ENCODE peak calls at places on chromosomes 3 and 15, in five cellular contexts. One of them, this sample, is unnamed.

GRCh38 chr3:58688563-58688962 is 22.0 kb upstream of the FAM3D start:
- DNase-seq in H9: no peak
- DNase-seq in IMR-90: no peak
- DNase-seq in mesenchymal stem cell: no peak
- DNase-seq in H1: no peak
- DNase-seq in this sample: no peak

GRCh38 chr3:42254566-42254965 is 11.4 kb downstream of the CCK start:
- DNase-seq in H9: no peak
- DNase-seq in IMR-90: no peak
- DNase-seq in mesenchymal stem cell: no peak
- DNase-seq in H1: no peak
- DNase-seq in this sample: no peak

GRCh38 chr3:31077021-31077601 is 182.7 kb upstream of the GADL1 start:
- DNase-seq in H9: no peak
- DNase-seq in IMR-90: peak
- DNase-seq in mesenchymal stem cell: peak
- DNase-seq in H1: no peak
- DNase-seq in this sample: no peak

GRCh38 chr15:85639752-85640381 is 154.9 kb downstream of the KLHL25 start:
- DNase-seq in H9: no peak
- DNase-seq in IMR-90: peak
- DNase-seq in mesenchymal stem cell: peak
- DNase-seq in H1: no peak
- DNase-seq in this sample: no peak

GRCh38 chr3:120449701-120450216 is 1.0 kb downstream of the FSTL1 start:
- DNase-seq in H9: no peak
- DNase-seq in IMR-90: peak
- DNase-seq in mesenchymal stem cell: peak
- DNase-seq in H1: no peak
- DNase-seq in this sample: no peak

GRCh38 chr15:31605467-31605931 is 278.9 kb downstream of the KLF13 start:
- DNase-seq in H9: peak
- DNase-seq in IMR-90: peak
- DNase-seq in mesenchymal stem cell: peak
- DNase-seq in H1: peak
- DNase-seq in this sample: no peak

GRCh38 chr3:16511561-16512434 is 1.7 kb downstream of the RFTN1 start:
- DNase-seq in H9: peak
- DNase-seq in IMR-90: peak
- DNase-seq in mesenchymal stem cell: peak
- DNase-seq in H1: no peak
- DNase-seq in this sample: no peak

GRCh38 chr15:71508081-71508682 is 302.2 kb upstream of the NR2E3 start:
- DNase-seq in H9: no peak
- DNase-seq in IMR-90: no peak
- DNase-seq in mesenchymal stem cell: no peak
- DNase-seq in H1: no peak
- DNase-seq in this sample: no peak

GRCh38 chr3:128226794-128227399 is 73.6 kb downstream of the EEFSEC start:
- DNase-seq in H9: peak
- DNase-seq in IMR-90: peak
- DNase-seq in mesenchymal stem cell: peak
- DNase-seq in H1: peak
- DNase-seq in this sample: peak

GRCh38 chr3:52339612-52340011 is 23.5 kb downstream of the DNAH1 start:
- DNase-seq in H9: peak
- DNase-seq in IMR-90: peak
- DNase-seq in mesenchymal stem cell: peak
- DNase-seq in H1: no peak
- DNase-seq in this sample: peak

GRCh38 chr3:100401674-100402036 is 316 bp downstream of the LNP1 start:
- DNase-seq in H9: no peak
- DNase-seq in IMR-90: peak
- DNase-seq in mesenchymal stem cell: no peak
- DNase-seq in H1: no peak
- DNase-seq in this sample: no peak

GRCh38 chr3:184832044-184832443 is 20.1 kb downstream of the VPS8 start:
- DNase-seq in H9: no peak
- DNase-seq in IMR-90: no peak
- DNase-seq in mesenchymal stem cell: no peak
- DNase-seq in H1: no peak
- DNase-seq in this sample: no peak

GRCh38 chr15:73677146-73677607 is 7.0 kb upstream of the CD276 start:
- DNase-seq in H9: peak
- DNase-seq in IMR-90: peak
- DNase-seq in mesenchymal stem cell: peak
- DNase-seq in H1: peak
- DNase-seq in this sample: peak

GRCh38 chr15:48896775-48897143 is 18.8 kb downstream of the EID1 start:
- DNase-seq in H9: no peak
- DNase-seq in IMR-90: no peak
- DNase-seq in mesenchymal stem cell: no peak
- DNase-seq in H1: no peak
- DNase-seq in this sample: no peak

GRCh38 chr15:70792171-70792573 is 28.8 kb upstream of the UACA start:
- DNase-seq in H9: no peak
- DNase-seq in IMR-90: peak
- DNase-seq in mesenchymal stem cell: peak
- DNase-seq in H1: no peak
- DNase-seq in this sample: no peak

GRCh38 chr15:66833803-66834202 is 131.8 kb downstream of the SMAD6 start:
- DNase-seq in H9: no peak
- DNase-seq in IMR-90: no peak
- DNase-seq in mesenchymal stem cell: no peak
- DNase-seq in H1: no peak
- DNase-seq in this sample: no peak

GRCh38 chr15:101059381-101060341 is 140.5 kb downstream of the LRRK1 start:
- DNase-seq in H9: peak
- DNase-seq in IMR-90: no peak
- DNase-seq in mesenchymal stem cell: no peak
- DNase-seq in H1: peak
- DNase-seq in this sample: no peak

GRCh38 chr3:89139901-89140300 is 32.5 kb downstream of the EPHA3 start:
- DNase-seq in H9: no peak
- DNase-seq in IMR-90: no peak
- DNase-seq in mesenchymal stem cell: no peak
- DNase-seq in H1: no peak
- DNase-seq in this sample: no peak

GRCh38 chr3:43879166-43879565 is 188.4 kb downstream of the ABHD5 start:
- DNase-seq in H9: peak
- DNase-seq in IMR-90: no peak
- DNase-seq in mesenchymal stem cell: no peak
- DNase-seq in H1: peak
- DNase-seq in this sample: peak

GRCh38 chr15:38758001-38758400 is 193.4 kb upstream of the RASGRP1 start:
- DNase-seq in H9: no peak
- DNase-seq in IMR-90: peak
- DNase-seq in mesenchymal stem cell: peak
- DNase-seq in H1: no peak
- DNase-seq in this sample: no peak

GRCh38 chr15:80523746-80524145 is 119.6 kb downstream of the ARNT2 start:
- DNase-seq in H9: no peak
- DNase-seq in IMR-90: peak
- DNase-seq in mesenchymal stem cell: no peak
- DNase-seq in H1: no peak
- DNase-seq in this sample: no peak

GRCh38 chr15:78364233-78364632 is 24.1 kb downstream of the CRABP1 start:
- DNase-seq in H9: no peak
- DNase-seq in IMR-90: no peak
- DNase-seq in mesenchymal stem cell: no peak
- DNase-seq in H1: no peak
- DNase-seq in this sample: no peak

GRCh38 chr3:39208463-39209055 is 16.2 kb upstream of the XIRP1 start:
- DNase-seq in H9: peak
- DNase-seq in IMR-90: peak
- DNase-seq in mesenchymal stem cell: peak
- DNase-seq in H1: no peak
- DNase-seq in this sample: peak

GRCh38 chr15:73284073-73284472 is 84.7 kb downstream of the HCN4 start:
- DNase-seq in H9: no peak
- DNase-seq in IMR-90: peak
- DNase-seq in mesenchymal stem cell: no peak
- DNase-seq in H1: no peak
- DNase-seq in this sample: no peak

GRCh38 chr3:122394173-122394572 is 10.2 kb downstream of the FAM162A start:
- DNase-seq in H9: no peak
- DNase-seq in IMR-90: peak
- DNase-seq in mesenchymal stem cell: no peak
- DNase-seq in H1: no peak
- DNase-seq in this sample: no peak

GRCh38 chr3:146817705-146818104 is 212.6 kb upstream of the PLSCR5 start:
- DNase-seq in H9: no peak
- DNase-seq in IMR-90: peak
- DNase-seq in mesenchymal stem cell: peak
- DNase-seq in H1: no peak
- DNase-seq in this sample: no peak

GRCh38 chr3:114525278-114525677 is 231.4 kb downstream of the TIGIT start:
- DNase-seq in H9: no peak
- DNase-seq in IMR-90: peak
- DNase-seq in mesenchymal stem cell: no peak
- DNase-seq in H1: no peak
- DNase-seq in this sample: no peak

GRCh38 chr3:150349314-150350097 is 58.6 kb upstream of the TSC22D2 start:
- DNase-seq in H9: no peak
- DNase-seq in IMR-90: no peak
- DNase-seq in mesenchymal stem cell: no peak
- DNase-seq in H1: no peak
- DNase-seq in this sample: peak

GRCh38 chr3:121517950-121518349 is 27.8 kb downstream of the POLQ start:
- DNase-seq in H9: no peak
- DNase-seq in IMR-90: peak
- DNase-seq in mesenchymal stem cell: no peak
- DNase-seq in H1: no peak
- DNase-seq in this sample: no peak

DNA sequence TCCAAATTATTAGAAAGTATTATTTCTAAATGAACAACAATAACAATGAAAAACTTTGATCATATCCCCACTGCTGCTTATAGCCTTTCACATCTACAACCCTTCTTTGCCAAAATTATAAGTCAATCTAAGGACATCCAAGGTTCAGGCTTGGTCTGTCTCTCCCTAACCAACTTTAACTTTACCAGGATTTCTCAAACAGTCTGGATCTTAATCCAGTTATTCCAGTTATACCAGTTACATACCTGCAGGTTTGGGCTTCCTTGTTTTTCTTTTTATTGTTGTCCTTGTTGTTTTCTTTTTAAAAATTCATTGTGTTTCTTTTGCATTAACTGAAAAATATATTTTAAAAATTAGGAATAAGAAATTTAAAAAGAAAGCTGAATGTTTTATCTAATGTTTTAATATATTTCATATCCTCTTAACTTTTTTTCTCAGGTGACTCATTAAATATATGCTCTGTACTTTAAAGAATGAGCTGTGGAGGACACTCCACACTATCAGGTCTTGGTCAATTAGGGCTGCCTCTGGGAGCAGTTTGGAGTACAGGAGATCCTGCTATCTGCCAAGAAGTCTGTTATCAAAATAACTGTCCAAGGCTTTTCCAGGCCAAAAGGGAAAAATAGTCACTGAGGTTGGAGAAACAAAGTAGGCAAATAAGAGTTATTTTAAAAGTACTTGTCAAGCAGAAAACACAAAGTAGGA is 421.4 kb downstream of the EPHA6 start:
- DNase-seq in H9: no peak
- DNase-seq in IMR-90: no peak
- DNase-seq in mesenchymal stem cell: no peak
- DNase-seq in H1: no peak
- DNase-seq in this sample: no peak
- H2BK15ac ChIP-seq in H9: no peak
- H2BK15ac ChIP-seq in IMR-90: no peak
- H2BK15ac ChIP-seq in mesenchymal stem cell: no peak
- H2BK15ac ChIP-seq in H1: no peak
- H2BK15ac ChIP-seq in this sample: no peak

GRCh38 chr3:162368377-162368776 is 871.8 kb downstream of the OTOL1 start:
- DNase-seq in H9: no peak
- DNase-seq in IMR-90: no peak
- DNase-seq in mesenchymal stem cell: peak
- DNase-seq in H1: no peak
- DNase-seq in this sample: no peak
- H2AFZ ChIP-seq in H9: no peak
- H2AFZ ChIP-seq in IMR-90: peak
- H2AFZ ChIP-seq in mesenchymal stem cell: no peak
- H2AFZ ChIP-seq in H1: no peak
- H2AFZ ChIP-seq in this sample: peak

GRCh38 chr3:66993082-66993481 is 5.0 kb upstream of the KBTBD8 start:
- DNase-seq in H9: no peak
- DNase-seq in IMR-90: no peak
- DNase-seq in mesenchymal stem cell: no peak
- DNase-seq in H1: no peak
- DNase-seq in this sample: no peak

GRCh38 chr3:66989241-66989640 is 8.9 kb upstream of the KBTBD8 start:
- DNase-seq in H9: peak
- DNase-seq in IMR-90: no peak
- DNase-seq in mesenchymal stem cell: no peak
- DNase-seq in H1: no peak
- DNase-seq in this sample: peak

GRCh38 chr3:66986406-66986805 is 11.7 kb upstream of the KBTBD8 start:
- DNase-seq in H9: no peak
- DNase-seq in IMR-90: no peak
- DNase-seq in mesenchymal stem cell: no peak
- DNase-seq in H1: no peak
- DNase-seq in this sample: no peak

GRCh38 chr3:66991478-66991877 is 6.6 kb upstream of the KBTBD8 start:
- DNase-seq in H9: no peak
- DNase-seq in IMR-90: peak
- DNase-seq in mesenchymal stem cell: peak
- DNase-seq in H1: no peak
- DNase-seq in this sample: no peak

GRCh38 chr3:66989860-66990696 is 8.0 kb upstream of the KBTBD8 start:
- DNase-seq in H9: no peak
- DNase-seq in IMR-90: no peak
- DNase-seq in mesenchymal stem cell: no peak
- DNase-seq in H1: no peak
- DNase-seq in this sample: no peak
- H3K27ac ChIP-seq in H9: peak
- H3K27ac ChIP-seq in IMR-90: no peak
- H3K27ac ChIP-seq in mesenchymal stem cell: no peak
- H3K27ac ChIP-seq in H1: no peak
- H3K27ac ChIP-seq in this sample: peak

GRCh38 chr3:72447059-72447946 is 400.9 kb downstream of the SHQ1 start:
- DNase-seq in H9: peak
- DNase-seq in IMR-90: peak
- DNase-seq in mesenchymal stem cell: peak
- DNase-seq in H1: peak
- DNase-seq in this sample: peak
- H2BK15ac ChIP-seq in H9: no peak
- H2BK15ac ChIP-seq in IMR-90: no peak
- H2BK15ac ChIP-seq in mesenchymal stem cell: no peak
- H2BK15ac ChIP-seq in H1: no peak
- H2BK15ac ChIP-seq in this sample: no peak

GRCh38 chr3:94440767-94441493 is 378.1 kb downstream of the NSUN3 start:
- DNase-seq in H9: no peak
- DNase-seq in IMR-90: peak
- DNase-seq in mesenchymal stem cell: peak
- DNase-seq in H1: no peak
- DNase-seq in this sample: no peak
- H2AFZ ChIP-seq in H9: no peak
- H2AFZ ChIP-seq in IMR-90: no peak
- H2AFZ ChIP-seq in mesenchymal stem cell: no peak
- H2AFZ ChIP-seq in H1: no peak
- H2AFZ ChIP-seq in this sample: no peak

GRCh38 chr3:20097015-20097414 is 56.8 kb downstream of the KAT2B start:
- DNase-seq in H9: no peak
- DNase-seq in IMR-90: no peak
- DNase-seq in mesenchymal stem cell: no peak
- DNase-seq in H1: no peak
- DNase-seq in this sample: no peak
- H3K27ac ChIP-seq in H9: no peak
- H3K27ac ChIP-seq in IMR-90: no peak
- H3K27ac ChIP-seq in mesenchymal stem cell: no peak
- H3K27ac ChIP-seq in H1: no peak
- H3K27ac ChIP-seq in this sample: no peak